ENCODE peak calls at places on chromosomes 7 and 10, in seven cellular contexts. V is OCI-LY7, F is fibroblast of lung, L is heart left ventricle, W is H9, O is body of pancreas, C is cardiac muscle cell. T is an unnamed sample.

GRCh38 chr7:138668946-138669345 is 32.2 kb downstream of the SVOPL start:
- DNase-seq in C (no peak), L (no peak), O (no peak), W (no peak), F (no peak), V (no peak), T (no peak)

GRCh38 chr7:110839866-110840265 is 251.1 kb upstream of the LRRN3 start:
- DNase-seq in W (no peak), F (peak; percentile 76), L (no peak), C (peak; percentile 74), O (no peak), V (no peak), T (no peak)

GRCh38 chr10:132394936-132395703 is 1.9 kb upstream of the PWWP2B start:
- DNase-seq in W (no peak), V (no peak), L (peak; percentile 61), F (no peak), C (no peak), O (no peak), T (peak; percentile 63)

GRCh38 chr7:31855530-31855929 is 168.5 kb downstream of the PPP1R17 start:
- DNase-seq in O (no peak), L (no peak), C (no peak), F (no peak), W (no peak), V (no peak), T (no peak)

GRCh38 chr7:117019786-117020604 is 66.7 kb downstream of the ST7 start:
- DNase-seq in L (peak; percentile 66), V (no peak), W (peak; percentile 52), F (peak; percentile 91), C (peak; percentile 95), O (peak; percentile 58), T (no peak)

GRCh38 chr10:70114902-70115301 is 17.7 kb downstream of the AIFM2 start:
- DNase-seq in F (no peak), L (no peak), O (no peak), V (no peak), C (no peak), W (peak; percentile 45), T (no peak)

GRCh38 chr10:132867801-132868644 is 74.3 kb downstream of the CFAP46 start:
- DNase-seq in V (no peak), C (no peak), O (no peak), W (peak; percentile 23), F (no peak), L (peak; percentile 59), T (peak; percentile 37)

GRCh38 chr10:52314822-52315552 is 906 bp downstream of the DKK1 start:
- DNase-seq in C (peak; percentile 48), F (peak; percentile 42), W (no peak), L (no peak), V (no peak), O (no peak), T (peak; percentile 43)

GRCh38 chr10:84204122-84204521 is 9.8 kb downstream of the CDHR1 start:
- DNase-seq in F (no peak), L (no peak), C (no peak), O (no peak), W (peak; percentile 67), V (peak; percentile 23), T (no peak)

GRCh38 chr7:49137978-49138377 is 213.6 kb downstream of the CDC14C start:
- DNase-seq in W (no peak), L (no peak), O (no peak), F (no peak), V (no peak), C (no peak), T (no peak)

GRCh38 chr7:97118306-97118917 is 914 bp downstream of the SDHAF3 start:
- DNase-seq in L (no peak), V (peak; percentile 32), C (peak; percentile 10), F (peak; percentile 9), O (no peak), W (no peak), T (peak; percentile 9)

GRCh38 chr10:99983280-99983988 is 26.3 kb downstream of the DNMBP start:
- DNase-seq in F (peak; percentile 91), V (peak; percentile 27), W (no peak), L (no peak), C (peak; percentile 91), O (peak; percentile 27), T (no peak)

DNA sequence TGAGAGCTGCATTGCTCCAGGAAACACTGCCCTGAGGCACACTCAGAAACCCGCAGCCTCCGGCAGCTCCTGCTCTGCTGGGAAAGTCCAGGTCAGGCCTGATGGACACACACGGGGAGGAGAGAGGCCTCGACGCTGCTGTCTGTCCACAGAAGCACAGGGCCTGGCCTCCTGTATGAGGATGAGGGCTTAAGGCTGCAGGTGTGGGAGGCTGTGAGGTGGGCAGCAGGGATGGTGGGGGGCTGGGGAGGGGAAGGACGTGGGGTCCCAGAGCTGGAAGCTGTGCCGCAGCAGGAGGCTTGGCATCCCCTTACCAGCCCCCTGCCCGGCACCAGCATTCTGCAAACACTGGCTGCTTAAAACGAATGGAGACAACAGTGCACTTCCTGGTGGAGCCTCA is 186.2 kb downstream of the DNAJB6 start:
- DNase-seq in C (no peak), W (peak; percentile 22), L (no peak), O (no peak), V (no peak), F (no peak), T (no peak)
- H3K4me1 ChIP-seq in C (no peaks in the 10 kb centered on the region), W (no peaks in the 10 kb centered on the region), L (no peaks in the 10 kb centered on the region), O (no peaks in the 10 kb centered on the region), V (peaks cover 19% of the 10 kb centered on the region), F (no peaks in the 10 kb centered on the region), T (no peaks in the 10 kb centered on the region)

DNA sequence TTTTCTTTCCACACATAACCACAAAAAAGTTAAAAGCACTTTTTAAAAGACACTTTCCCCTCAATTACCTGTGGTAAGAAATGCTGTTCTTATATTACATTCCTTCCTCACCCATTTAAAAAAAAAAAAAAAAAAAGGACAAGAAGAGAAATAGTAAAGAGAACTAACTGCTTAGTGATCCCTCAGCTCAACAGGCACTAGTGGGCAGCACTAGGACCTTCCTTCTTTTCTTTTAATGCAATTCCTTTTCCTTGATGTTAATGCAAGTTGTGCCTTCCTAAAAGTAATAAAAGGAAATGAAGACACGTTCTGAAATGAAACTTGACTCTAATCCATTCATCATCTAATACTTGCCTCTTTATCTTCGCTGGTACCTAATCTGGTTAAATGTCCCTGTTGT is 189.6 kb downstream of the TCF7L2 start:
- DNase-seq in O (no peak), L (no peak), F (peak; percentile 44), W (no peak), C (peak; percentile 43), V (no peak), T (no peak)
- TF ChIP-seq CTCF in O (no peak), L (no peak), F (peak; percentile 53), W (peak; percentile 48), C (peak; percentile 37), V (peak; percentile 28), T (no peak)

GRCh38 chr10:21981118-21981517 is 22.4 kb downstream of the DNAJC1 start:
- DNase-seq in V (no peak), L (no peak), C (no peak), W (no peak), F (no peak), O (no peak), T (no peak)

GRCh38 chr10:21976739-21977138 is 26.8 kb downstream of the DNAJC1 start:
- DNase-seq in O (no peak), V (no peak), W (peak; percentile 60), F (no peak), L (no peak), C (no peak), T (no peak)

GRCh38 chr10:21976280-21976679 is 27.2 kb downstream of the DNAJC1 start:
- DNase-seq in L (no peak), O (no peak), W (no peak), V (no peak), C (no peak), F (no peak), T (no peak)

GRCh38 chr10:21975378-21975990 is 28.0 kb downstream of the DNAJC1 start:
- DNase-seq in O (peak; percentile 5), F (no peak), V (no peak), C (no peak), W (no peak), L (no peak), T (no peak)

DNA sequence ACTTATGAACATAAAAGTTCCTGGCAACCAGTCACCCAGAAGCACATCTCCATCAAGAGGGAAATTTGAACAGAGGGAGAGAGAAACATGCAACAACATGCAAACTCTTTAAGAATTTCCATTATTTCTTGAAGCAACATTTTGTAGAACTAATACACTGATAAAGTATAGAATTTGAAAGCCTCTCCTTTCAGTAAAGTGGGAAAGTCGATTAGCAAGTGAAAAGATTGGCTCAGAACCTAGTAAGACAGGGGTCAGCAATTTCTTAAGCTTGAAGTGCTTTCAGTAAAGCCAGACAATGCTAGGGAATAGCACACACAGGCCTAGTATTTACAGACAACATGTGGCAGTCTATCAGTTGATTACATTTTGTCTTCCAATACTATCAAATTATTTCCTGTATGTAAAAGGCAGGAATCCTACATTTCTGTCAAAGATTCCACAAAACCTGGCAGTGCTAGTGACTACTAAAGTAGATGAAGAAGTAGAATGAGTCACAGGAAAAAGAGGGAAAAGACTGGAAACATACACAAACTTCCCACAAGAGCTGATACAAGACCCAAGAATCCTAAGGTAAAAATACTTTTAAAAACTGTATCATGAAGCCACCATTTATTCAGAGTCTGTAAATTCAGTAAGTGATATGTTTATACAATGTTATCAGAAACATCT is 25.2 kb downstream of the DNAJC1 start:
- DNase-seq in F (peak; percentile 55), W (no peak), O (no peak), L (no peak), V (no peak), C (peak; percentile 53), T (no peak)
- H3K4me1 ChIP-seq in F (peaks cover 3% of the 10 kb centered on the region), W (no peaks in the 10 kb centered on the region), O (peaks cover 9% of the 10 kb centered on the region), L (no peaks in the 10 kb centered on the region), V (no peaks in the 10 kb centered on the region), C (peaks cover 25% of the 10 kb centered on the region), T (peaks cover 7% of the 10 kb centered on the region)

GRCh38 chr10:96413151-96413787 is 54.5 kb upstream of the OPALIN start:
- DNase-seq in F (no peak), O (no peak), V (no peak), C (no peak), L (no peak), W (no peak), T (no peak)
- TF ChIP-seq CTCF in F (no peak), O (no peak), V (peak; percentile 63), C (peak; percentile 3), L (no peak), W (peak; percentile 73), T (no peak)

GRCh38 chr7:55571534-55572377 is 546 bp downstream of the VOPP1 start:
- DNase-seq in F (peak; percentile 32), O (peak; percentile 63), C (peak; percentile 57), L (peak; percentile 84), W (peak; percentile 59), V (peak; percentile 75), T (peak; percentile 86)
- H3K4me1 ChIP-seq in F (peaks cover 20% of the 10 kb centered on the region), O (peaks cover 40% of the 10 kb centered on the region), C (no peaks in the 10 kb centered on the region), L (peaks cover 24% of the 10 kb centered on the region), W (peaks cover 13% of the 10 kb centered on the region), V (peaks cover 56% of the 10 kb centered on the region), T (peaks cover 34% of the 10 kb centered on the region)

GRCh38 chr10:31466313-31466712 is 147.3 kb downstream of the ZEB1 start:
- DNase-seq in L (no peak), F (no peak), C (no peak), O (no peak), V (no peak), W (no peak), T (no peak)

GRCh38 chr10:31468536-31468859 is 149.5 kb downstream of the ZEB1 start:
- DNase-seq in F (no peak), W (no peak), C (no peak), V (no peak), O (no peak), L (no peak), T (no peak)

GRCh38 chr10:31464552-31464951 is 145.5 kb downstream of the ZEB1 start:
- DNase-seq in C (no peak), W (no peak), V (peak; percentile 5), F (no peak), L (no peak), O (no peak), T (no peak)

GRCh38 chr10:31467791-31468535 is 148.9 kb downstream of the ZEB1 start:
- DNase-seq in W (peak; percentile 87), F (no peak), L (peak; percentile 32), C (no peak), V (peak; percentile 31), O (peak; percentile 27), T (peak; percentile 15)
- TF ChIP-seq CTCF in W (peak; percentile 87), F (peak; percentile 30), L (peak; percentile 40), C (peak; percentile 33), V (peak; percentile 63), O (peak; percentile 61), T (no peak)